ENCODE peak calls at places on chromosomes 13 and 19, in four cellular contexts. O is K562, D is HepG2, L is HCT116. H is an unnamed sample.

GRCh38 chr19:872266-872951 is 12.9 kb downstream of the CFD start:
- DNase-seq in D (no peak), L (peak; percentile 61), O (peak; percentile 86), H (no peak)

GRCh38 chr19:30733826-30734550 is 361.8 kb downstream of the ZNF536 start:
- DNase-seq in D (no peak), L (no peak), O (no peak), H (no peak)

GRCh38 chr19:11268783-11269267 is 6.5 kb upstream of the DOCK6 start:
- DNase-seq in O (peak; percentile 62), D (peak; percentile 60), L (no peak), H (no peak)

GRCh38 chr19:40150170-40150569 is 41.1 kb upstream of the MAP3K10 start:
- DNase-seq in D (no peak), L (no peak), O (no peak), H (no peak)

GRCh38 chr19:30224689-30225606 is 147.2 kb upstream of the ZNF536 start:
- DNase-seq in D (no peak), O (no peak), L (no peak), H (no peak)

GRCh38 chr13:47306991-47307390 is 410.1 kb upstream of the HTR2A start:
- DNase-seq in O (no peak), D (no peak), L (no peak), H (no peak)

GRCh38 chr13:44974056-44974798 is 15.0 kb downstream of the NUFIP1 start:
- DNase-seq in O (no peak), L (no peak), D (no peak), H (no peak)

GRCh38 chr19:51352783-51353360 is 10.9 kb upstream of the VSIG10L start:
- DNase-seq in O (no peak), L (no peak), D (no peak), H (no peak)

GRCh38 chr19:55070755-55071502 is 4.7 kb upstream of the EPS8L1 start:
- DNase-seq in L (peak; percentile 89), O (peak; percentile 57), D (no peak), H (peak; percentile 90)

GRCh38 chr19:53432088-53432661 is 391 bp downstream of the ZNF761 start:
- DNase-seq in D (no peak), O (peak; percentile 21), L (no peak), H (no peak)

GRCh38 chr19:47230122-47230920 is 678 bp downstream of the BBC3 start:
- DNase-seq in O (peak; percentile 84), L (no peak), D (peak; percentile 32), H (no peak)

GRCh38 chr19:10884273-10884672 is 12.9 kb downstream of the CARM1 start:
- DNase-seq in L (peak; percentile 13), D (no peak), O (no peak), H (no peak)

GRCh38 chr19:18203408-18203862 is 407 bp downstream of the RAB3A start:
- DNase-seq in O (no peak), D (no peak), L (no peak), H (no peak)

GRCh38 chr13:48564046-48564445 is 31.2 kb upstream of the RCBTB2 start:
- DNase-seq in D (no peak), O (no peak), L (no peak), H (no peak)

GRCh38 chr13:31980842-31981241 is 50.7 kb upstream of the FRY start:
- DNase-seq in D (no peak), O (no peak), L (no peak), H (no peak)

GRCh38 chr13:31749929-31750328 is 10.6 kb downstream of the RXFP2 start:
- DNase-seq in L (no peak), O (no peak), D (no peak), H (no peak)

GRCh38 chr19:45900661-45901431 is 1.6 kb downstream of the MYPOP start:
- DNase-seq in D (no peak), O (no peak), L (no peak), H (no peak)

GRCh38 chr13:110546389-110546788 is 15.1 kb downstream of the RAB20 start:
- DNase-seq in D (no peak), O (no peak), L (no peak), H (no peak)

GRCh38 chr13:69040898-69041297 is 1066.7 kb upstream of the ATXN8OS start:
- DNase-seq in D (no peak), L (no peak), O (no peak), H (no peak)

GRCh38 chr13:31725841-31726240 is 13.5 kb upstream of the RXFP2 start:
- DNase-seq in L (no peak), O (no peak), D (no peak), H (peak; percentile 2)

GRCh38 chr13:99542788-99543406 is 41.6 kb downstream of the TM9SF2 start:
- DNase-seq in O (no peak), D (no peak), L (no peak), H (no peak)

GRCh38 chr13:51453959-51454703 is 1.3 kb upstream of the INTS6 start:
- DNase-seq in O (peak; percentile 12), D (no peak), L (no peak), H (no peak)

GRCh38 chr13:102721800-102722231 is 27.0 kb upstream of the METTL21C start:
- DNase-seq in O (no peak), D (no peak), L (no peak), H (no peak)

GRCh38 chr13:44397766-44398223 is 24.2 kb downstream of the SERP2 start:
- DNase-seq in D (no peak), L (no peak), O (peak; percentile 89), H (no peak)

GRCh38 chr19:16207490-16208025 is 9.8 kb downstream of the AP1M1 start:
- DNase-seq in O (no peak), L (no peak), D (no peak), H (no peak)

GRCh38 chr19:14375055-14375581 is 6.1 kb upstream of the ADGRE5 start:
- DNase-seq in L (no peak), D (no peak), O (peak; percentile 9), H (no peak)

GRCh38 chr13:50519866-50520265 is 323.6 kb downstream of the DLEU7 start:
- DNase-seq in O (no peak), L (no peak), D (no peak), H (no peak)

GRCh38 chr13:96089749-96090239 is at the start of gene HS6ST3:
- DNase-seq in D (no peak), O (peak; percentile 14), L (peak; percentile 10), H (no peak)

GRCh38 chr13:44759222-44759721 is 183.1 kb upstream of the TSC22D1 start:
- DNase-seq in L (no peak), D (no peak), O (no peak), H (no peak)

GRCh38 chr19:2282062-2282861 is at the start of gene PEAK3:
- DNase-seq in L (no peak), O (peak; percentile 68), D (no peak), H (no peak)
- TF ChIP-seq TCF7L2 in L (no peak), O (no peak), D (no peak), H (no peak)

GRCh38 chr19:7636691-7637373 is at the start of gene STXBP2:
- DNase-seq in L (peak; percentile 76), D (peak; percentile 61), O (peak; percentile 98), H (no peak)
- TF ChIP-seq POLR2AphosphoS5 in L (peak; percentile 81), D (peak; percentile 77), O (peak; percentile 62), H (peak; percentile 49)

GRCh38 chr13:72221276-72221962 is 354.4 kb upstream of the DACH1 start:
- DNase-seq in L (peak; percentile 18), D (peak; percentile 28), O (peak; percentile 4), H (no peak)
- TF ChIP-seq TCF7L2 in L (no peak), D (no peak), O (no peak), H (no peak)

GRCh38 chr19:48645652-48646191 is at the start of gene CA11:
- DNase-seq in L (no peak), O (no peak), D (no peak), H (no peak)

GRCh38 chr19:48648134-48648533 is 2.1 kb upstream of the CA11 start:
- DNase-seq in L (no peak), D (no peak), O (no peak), H (no peak)

GRCh38 chr19:48644839-48645651 is 942 bp downstream of the CA11 start:
- DNase-seq in L (peak; percentile 69), O (peak; percentile 75), D (peak; percentile 53), H (no peak)

GRCh38 chr19:48646912-48647216 is 877 bp upstream of the CA11 start:
- DNase-seq in O (no peak), D (no peak), L (no peak), H (no peak)

GRCh38 chr19:48646192-48646911 is 365 bp upstream of the CA11 start:
- DNase-seq in L (peak; percentile 77), D (peak; percentile 70), O (peak; percentile 93), H (no peak)
- TF ChIP-seq POLR2AphosphoS5 in L (no peak), D (no peak), O (no peak), H (no peak)

GRCh38 chr19:4986056-4986455 is 17.1 kb downstream of the KDM4B start:
- DNase-seq in O (no peak), L (no peak), D (no peak), H (no peak)
- TF ChIP-seq TCF7L2 in O (no peak), L (no peak), D (no peak), H (no peak)

GRCh38 chr19:3443840-3444694 is 36.3 kb downstream of the SMIM24 start:
- DNase-seq in L (no peak), D (peak; percentile 39), O (no peak), H (no peak)

GRCh38 chr19:3442487-3443071 is 37.7 kb downstream of the SMIM24 start:
- DNase-seq in D (no peak), O (no peak), L (no peak), H (no peak)

GRCh38 chr19:3441089-3441985 is 39.0 kb downstream of the SMIM24 start:
- DNase-seq in O (no peak), L (no peak), D (no peak), H (no peak)

GRCh38 chr19:3441986-3442329 is 38.4 kb downstream of the SMIM24 start:
- DNase-seq in O (no peak), D (no peak), L (no peak), H (no peak)

DNA sequence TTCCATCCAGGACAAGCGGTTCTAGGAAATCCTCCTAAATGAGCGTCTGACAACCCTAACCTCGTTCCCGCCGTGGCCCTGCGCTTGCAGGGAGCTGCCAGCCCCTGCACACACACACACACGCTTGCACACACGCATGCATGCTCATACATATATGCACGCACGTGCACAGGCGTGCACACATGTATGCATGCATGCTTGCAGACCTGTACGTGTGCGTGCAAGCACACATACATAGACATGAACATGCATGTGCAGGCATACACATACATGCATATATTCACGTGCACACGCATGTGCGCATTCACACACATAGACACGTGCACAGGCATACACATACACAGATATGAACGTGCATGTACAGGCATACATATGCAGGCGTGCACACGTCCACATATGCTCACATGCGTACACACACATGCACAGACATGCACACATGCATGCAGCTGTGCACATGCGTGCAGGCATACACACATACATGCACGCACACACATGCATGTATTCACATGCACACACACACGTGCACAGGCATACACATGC is 35.6 kb downstream of the SMIM24 start:
- DNase-seq in L (no peak), D (no peak), O (no peak), H (no peak)
- TF ChIP-seq POLR2AphosphoS5 in L (no peak), D (no peak), O (no peak), H (no peak)